ENCODE peak calls at places on chromosomes 4 and X, in seven cellular contexts. R, W, A, X, K, F and H are unnamed samples.

GRCh38 chr4:186719925-186720694 is 3.5 kb downstream of the FAT1 start:
- DNase-seq in K (peak), R (no peak), X (peak), W (no peak), F (no peak), A (no peak), H (no peak)

GRCh38 chr4:169593050-169593449 is 19.3 kb downstream of the NEK1 start:
- DNase-seq in K (no peak), A (no peak), R (no peak), W (no peak), F (no peak), X (no peak), H (no peak)

GRCh38 chr4:10371869-10372471 is 85.3 kb downstream of the ZNF518B start:
- DNase-seq in F (no peak), A (no peak), X (no peak), R (peak), W (peak), K (peak), H (peak)

GRCh38 chr4:140691369-140691768 is 64.8 kb downstream of the TBC1D9 start:
- DNase-seq in F (no peak), A (no peak), R (no peak), X (peak), K (peak), W (no peak), H (no peak)

GRCh38 chrX:151714367-151714766 is 1.5 kb upstream of the FATE1 start:
- DNase-seq in W (no peak), R (no peak), X (no peak), F (no peak), A (no peak), K (peak), H (no peak)

GRCh38 chrX:66150188-66150587 is 13.9 kb upstream of the HEPH start:
- DNase-seq in R (peak), F (no peak), W (no peak), K (no peak), A (no peak), X (no peak), H (no peak)

GRCh38 chr4:189081831-189082230 is 858.8 kb upstream of the FRG1 start:
- DNase-seq in W (no peak), A (no peak), K (no peak), X (no peak), R (peak), F (no peak), H (no peak)

GRCh38 chr4:153249199-153250154 is 45.2 kb downstream of the TRIM2 start:
- DNase-seq in A (peak), K (no peak), W (peak), X (peak), R (peak), F (peak), H (peak)

GRCh38 chrX:16903274-16904019 is 33.3 kb upstream of the RBBP7 start:
- DNase-seq in F (no peak), A (no peak), K (no peak), W (no peak), X (no peak), R (no peak), H (no peak)

GRCh38 chrX:72526534-72527508 is 45.8 kb downstream of the HDAC8 start:
- DNase-seq in W (no peak), X (no peak), F (no peak), K (no peak), R (no peak), A (no peak), H (no peak)

GRCh38 chr4:168586926-168587325 is 90.1 kb downstream of the PALLD start:
- DNase-seq in R (no peak), F (no peak), X (no peak), K (no peak), A (no peak), W (no peak), H (no peak)

GRCh38 chr4:107044170-107044569 is 8.1 kb upstream of the DKK2 start:
- DNase-seq in R (no peak), K (no peak), X (peak), A (no peak), F (no peak), W (no peak), H (no peak)